ENCODE peak calls at places on chromosomes 2 and 18, in five cellular contexts. One of them, this sample, is unnamed.

GRCh38 chr2:240285725-240286124 is 145.3 kb upstream of the OTOS start:
- DNase-seq in right cardiac atrium: no peak
- DNase-seq in CD8-positive, alpha-beta memory T cell: no peak
- DNase-seq in left ventricle myocardium inferior: no peak
- DNase-seq in neuronal stem cell: no peak
- DNase-seq in this sample: no peak

GRCh38 chr2:210318491-210318890 is 3.5 kb upstream of the MYL1 start:
- DNase-seq in neuronal stem cell: no peak
- DNase-seq in CD8-positive, alpha-beta memory T cell: no peak
- DNase-seq in left ventricle myocardium inferior: no peak
- DNase-seq in right cardiac atrium: no peak
- DNase-seq in this sample: no peak

GRCh38 chr18:28735731-28736130 is 558.8 kb upstream of the CDH2 start:
- DNase-seq in right cardiac atrium: no peak
- DNase-seq in CD8-positive, alpha-beta memory T cell: no peak
- DNase-seq in neuronal stem cell: no peak
- DNase-seq in left ventricle myocardium inferior: no peak
- DNase-seq in this sample: no peak

GRCh38 chr2:26173596-26174482 is 951 bp downstream of the GAREM2 start:
- DNase-seq in right cardiac atrium: peak; percentile 45
- DNase-seq in neuronal stem cell: no peak
- DNase-seq in left ventricle myocardium inferior: no peak
- DNase-seq in CD8-positive, alpha-beta memory T cell: no peak
- DNase-seq in this sample: no peak

GRCh38 chr2:198587201-198587600 is 782.8 kb downstream of the PLCL1 start:
- DNase-seq in right cardiac atrium: peak; percentile 9
- DNase-seq in neuronal stem cell: no peak
- DNase-seq in left ventricle myocardium inferior: no peak
- DNase-seq in CD8-positive, alpha-beta memory T cell: no peak
- DNase-seq in this sample: no peak

GRCh38 chr2:157404363-157404762 is 39.5 kb downstream of the CYTIP start:
- DNase-seq in neuronal stem cell: no peak
- DNase-seq in left ventricle myocardium inferior: no peak
- DNase-seq in CD8-positive, alpha-beta memory T cell: peak; percentile 82
- DNase-seq in right cardiac atrium: no peak
- DNase-seq in this sample: no peak

GRCh38 chr2:190867182-190867581 is 13.4 kb upstream of the GLS start:
- DNase-seq in left ventricle myocardium inferior: no peak
- DNase-seq in CD8-positive, alpha-beta memory T cell: no peak
- DNase-seq in neuronal stem cell: no peak
- DNase-seq in right cardiac atrium: no peak
- DNase-seq in this sample: no peak

GRCh38 chr2:62706721-62707516 is 1.4 kb downstream of the EHBP1 start:
- DNase-seq in left ventricle myocardium inferior: no peak
- DNase-seq in neuronal stem cell: no peak
- DNase-seq in right cardiac atrium: no peak
- DNase-seq in CD8-positive, alpha-beta memory T cell: no peak
- DNase-seq in this sample: no peak

GRCh38 chr18:21362921-21363320 is 120.9 kb downstream of the GREB1L start:
- DNase-seq in right cardiac atrium: no peak
- DNase-seq in neuronal stem cell: no peak
- DNase-seq in left ventricle myocardium inferior: no peak
- DNase-seq in CD8-positive, alpha-beta memory T cell: no peak
- DNase-seq in this sample: no peak

GRCh38 chr2:140910683-140911082 is 1220.1 kb downstream of the LRP1B start:
- DNase-seq in right cardiac atrium: no peak
- DNase-seq in CD8-positive, alpha-beta memory T cell: no peak
- DNase-seq in left ventricle myocardium inferior: no peak
- DNase-seq in neuronal stem cell: no peak
- DNase-seq in this sample: no peak

DNA sequence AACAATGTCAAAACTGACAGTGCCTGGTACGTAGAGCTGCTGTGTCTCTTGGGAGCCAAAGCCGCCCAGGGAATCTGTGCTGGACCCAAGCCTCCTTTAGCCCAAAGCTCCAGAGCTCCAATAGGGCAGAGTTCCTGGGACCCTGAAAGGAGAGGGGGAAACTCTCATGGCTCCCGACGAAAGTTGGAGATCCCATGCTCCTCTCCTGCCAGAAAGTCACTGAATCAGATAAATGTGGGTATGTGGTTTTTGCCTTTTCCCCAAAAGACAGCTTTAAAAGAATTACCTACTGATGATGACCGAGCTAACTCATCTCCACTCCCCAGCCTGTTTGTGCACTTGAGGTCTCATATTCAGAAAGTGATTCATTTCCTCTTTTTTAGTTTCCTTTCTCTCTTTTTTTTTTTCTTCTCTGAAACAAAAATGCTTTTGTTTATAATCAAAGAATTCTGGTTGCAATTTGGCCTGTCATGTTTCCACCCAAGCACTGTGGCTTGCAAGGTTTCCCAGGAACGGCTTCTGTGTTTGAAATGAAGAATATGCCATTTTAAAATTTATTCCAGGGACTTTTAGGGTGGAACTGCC is 14.1 kb upstream of the PMAIP1 start:
- DNase-seq in right cardiac atrium: no peak
- DNase-seq in neuronal stem cell: no peak
- DNase-seq in CD8-positive, alpha-beta memory T cell: no peak
- DNase-seq in left ventricle myocardium inferior: no peak
- DNase-seq in this sample: no peak
- H3K4me1 ChIP-seq in right cardiac atrium: peaks cover 6% of the 10 kb centered on the region
- H3K4me1 ChIP-seq in neuronal stem cell: no peaks in the 10 kb centered on the region
- H3K4me1 ChIP-seq in CD8-positive, alpha-beta memory T cell: peaks cover 22% of the 10 kb centered on the region
- H3K4me1 ChIP-seq in left ventricle myocardium inferior: peaks cover 14% of the 10 kb centered on the region
- H3K4me1 ChIP-seq in this sample: peaks cover 13% of the 10 kb centered on the region

GRCh38 chr2:203691149-203691548 is 15.3 kb upstream of the CD28 start:
- DNase-seq in CD8-positive, alpha-beta memory T cell: no peak
- DNase-seq in left ventricle myocardium inferior: no peak
- DNase-seq in neuronal stem cell: no peak
- DNase-seq in right cardiac atrium: no peak
- DNase-seq in this sample: no peak
- H3K4me1 ChIP-seq in CD8-positive, alpha-beta memory T cell: no peaks in the 10 kb centered on the region
- H3K4me1 ChIP-seq in left ventricle myocardium inferior: peaks cover 77% of the 10 kb centered on the region
- H3K4me1 ChIP-seq in neuronal stem cell: no peaks in the 10 kb centered on the region
- H3K4me1 ChIP-seq in right cardiac atrium: peaks cover 10% of the 10 kb centered on the region
- H3K4me1 ChIP-seq in this sample: no peaks in the 10 kb centered on the region

GRCh38 chr2:135050684-135051083 is 1.4 kb upstream of the RAB3GAP1 start:
- DNase-seq in right cardiac atrium: no peak
- DNase-seq in left ventricle myocardium inferior: no peak
- DNase-seq in CD8-positive, alpha-beta memory T cell: no peak
- DNase-seq in neuronal stem cell: no peak
- DNase-seq in this sample: no peak
- H3K4me1 ChIP-seq in right cardiac atrium: peaks cover 1% of the 10 kb centered on the region
- H3K4me1 ChIP-seq in left ventricle myocardium inferior: peaks cover 61% of the 10 kb centered on the region
- H3K4me1 ChIP-seq in CD8-positive, alpha-beta memory T cell: peaks cover 28% of the 10 kb centered on the region
- H3K4me1 ChIP-seq in neuronal stem cell: peaks cover 12% of the 10 kb centered on the region
- H3K4me1 ChIP-seq in this sample: no peaks in the 10 kb centered on the region

GRCh38 chr18:31590570-31590969 is 1.1 kb upstream of the TTR start:
- DNase-seq in left ventricle myocardium inferior: no peak
- DNase-seq in neuronal stem cell: no peak
- DNase-seq in right cardiac atrium: no peak
- DNase-seq in CD8-positive, alpha-beta memory T cell: no peak
- DNase-seq in this sample: no peak
- H3K4me1 ChIP-seq in left ventricle myocardium inferior: no peaks in the 10 kb centered on the region
- H3K4me1 ChIP-seq in neuronal stem cell: peaks cover 6% of the 10 kb centered on the region
- H3K4me1 ChIP-seq in right cardiac atrium: no peaks in the 10 kb centered on the region
- H3K4me1 ChIP-seq in CD8-positive, alpha-beta memory T cell: no peaks in the 10 kb centered on the region
- H3K4me1 ChIP-seq in this sample: no peaks in the 10 kb centered on the region

GRCh38 chr2:54726940-54727339 is 3.5 kb downstream of the EML6 start:
- DNase-seq in CD8-positive, alpha-beta memory T cell: no peak
- DNase-seq in left ventricle myocardium inferior: no peak
- DNase-seq in right cardiac atrium: no peak
- DNase-seq in neuronal stem cell: no peak
- DNase-seq in this sample: no peak
- H3K4me1 ChIP-seq in CD8-positive, alpha-beta memory T cell: peaks cover 13% of the 10 kb centered on the region
- H3K4me1 ChIP-seq in left ventricle myocardium inferior: peaks cover 25% of the 10 kb centered on the region
- H3K4me1 ChIP-seq in right cardiac atrium: no peaks in the 10 kb centered on the region
- H3K4me1 ChIP-seq in neuronal stem cell: peaks cover 8% of the 10 kb centered on the region
- H3K4me1 ChIP-seq in this sample: no peaks in the 10 kb centered on the region

GRCh38 chr2:218217366-218218309 is 649 bp downstream of the ARPC2 start:
- DNase-seq in neuronal stem cell: peak; percentile 31
- DNase-seq in CD8-positive, alpha-beta memory T cell: peak; percentile 63
- DNase-seq in left ventricle myocardium inferior: peak; percentile 54
- DNase-seq in right cardiac atrium: peak; percentile 84
- DNase-seq in this sample: peak; percentile 78
- H3K4me1 ChIP-seq in neuronal stem cell: peaks cover 2% of the 10 kb centered on the region
- H3K4me1 ChIP-seq in CD8-positive, alpha-beta memory T cell: peaks cover 42% of the 10 kb centered on the region
- H3K4me1 ChIP-seq in left ventricle myocardium inferior: peaks cover 66% of the 10 kb centered on the region
- H3K4me1 ChIP-seq in right cardiac atrium: peaks cover 15% of the 10 kb centered on the region
- H3K4me1 ChIP-seq in this sample: no peaks in the 10 kb centered on the region

DNA sequence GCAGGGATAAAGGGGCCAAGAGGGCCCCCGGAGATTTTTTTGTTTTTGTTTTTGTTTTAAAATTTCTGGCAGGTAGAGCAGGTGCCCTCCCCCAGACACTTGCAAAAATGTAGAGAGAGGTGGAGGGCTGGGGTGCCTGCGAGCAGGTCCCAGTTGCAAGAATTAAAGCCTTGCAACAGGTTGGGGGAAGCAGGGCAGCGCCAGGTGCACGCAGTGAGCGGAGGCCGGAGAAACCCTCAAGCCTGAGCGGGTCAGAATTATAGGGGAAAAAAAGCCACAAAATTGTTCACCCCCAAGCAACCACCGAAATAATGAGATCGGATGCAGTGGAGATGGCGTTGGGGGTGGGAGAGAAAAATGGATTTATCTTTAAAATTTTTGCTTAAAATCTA is 527 bp downstream of the IGFBP5 start:
- DNase-seq in neuronal stem cell: no peak
- DNase-seq in CD8-positive, alpha-beta memory T cell: no peak
- DNase-seq in right cardiac atrium: no peak
- DNase-seq in left ventricle myocardium inferior: no peak
- DNase-seq in this sample: no peak
- H3K4me1 ChIP-seq in neuronal stem cell: peaks cover 49% of the 10 kb centered on the region
- H3K4me1 ChIP-seq in CD8-positive, alpha-beta memory T cell: peaks cover 28% of the 10 kb centered on the region
- H3K4me1 ChIP-seq in right cardiac atrium: peaks cover 3% of the 10 kb centered on the region
- H3K4me1 ChIP-seq in left ventricle myocardium inferior: peaks cover 88% of the 10 kb centered on the region
- H3K4me1 ChIP-seq in this sample: no peaks in the 10 kb centered on the region

This sample was measured in right lobe of liver.